ENCODE peak calls at places on chromosomes 6 and 20, in five cellular contexts. K is CD4-positive, alpha-beta T cell; Q is HepG2; P is esophagus squamous epithelium; O is cardiac muscle cell. W is an unnamed sample.

GRCh38 chr6:108689279-108690161 is 128.8 kb downstream of the FOXO3 start:
- DNase-seq in K (no peak), Q (no peak), P (no peak), O (peak; percentile 98), W (no peak)

GRCh38 chr20:55360895-55361294 is 644.4 kb downstream of the CBLN4 start:
- DNase-seq in K (no peak), Q (no peak), P (no peak), O (no peak), W (no peak)

GRCh38 chr6:140849441-140849840 is 1283.3 kb upstream of the GJE1 start:
- DNase-seq in K (no peak), Q (no peak), P (no peak), O (peak; percentile 45), W (no peak)

GRCh38 chr6:130681028-130681427 is 146.2 kb upstream of the SMLR1 start:
- DNase-seq in K (no peak), Q (no peak), P (no peak), O (peak; percentile 73), W (no peak)

GRCh38 chr20:5654557-5654956 is 95.6 kb upstream of the SHLD1 start:
- DNase-seq in K (no peak), Q (peak; percentile 93), P (no peak), O (peak; percentile 87), W (no peak)

GRCh38 chr6:151493495-151494234 is at the start of gene CCDC170:
- DNase-seq in K (no peak), Q (peak; percentile 61), P (no peak), O (peak; percentile 16), W (no peak)

GRCh38 chr6:149032599-149033405 is 284.7 kb upstream of the TAB2 start:
- DNase-seq in K (no peak), Q (peak; percentile 98), P (no peak), O (peak; percentile 94), W (no peak)

GRCh38 chr6:101683884-101684283 is 290.4 kb downstream of the GRIK2 start:
- DNase-seq in K (no peak), Q (no peak), P (no peak), O (peak; percentile 59), W (no peak)

GRCh38 chr6:21997414-21998037 is 299.3 kb downstream of the PRL start:
- DNase-seq in K (no peak), Q (no peak), P (no peak), O (no peak), W (no peak)

GRCh38 chr20:39767352-39767751 is 805.2 kb downstream of the DHX35 start:
- DNase-seq in K (no peak), Q (no peak), P (no peak), O (no peak), W (no peak)

GRCh38 chr20:15742076-15742475 is 831.2 kb downstream of the KIF16B start:
- DNase-seq in K (no peak), Q (no peak), P (no peak), O (no peak), W (no peak)

GRCh38 chr20:23361108-23361650 is 803 bp upstream of the GZF1 start:
- DNase-seq in K (no peak), Q (peak; percentile 74), P (no peak), O (peak; percentile 42), W (no peak)

GRCh38 chr20:45828589-45828988 is 1.5 kb upstream of the TNNC2 start:
- DNase-seq in K (no peak), Q (no peak), P (no peak), O (no peak), W (no peak)

GRCh38 chr6:11144393-11144829 is 32.9 kb upstream of the ERVFRD-1 start:
- DNase-seq in K (peak; percentile 74), Q (peak; percentile 77), P (peak; percentile 2), O (peak; percentile 80), W (peak; percentile 52)

GRCh38 chr20:38617011-38617829 is 15.6 kb downstream of the ARHGAP40 start:
- DNase-seq in K (no peak), Q (peak; percentile 33), P (no peak), O (peak; percentile 11), W (no peak)

GRCh38 chr6:125188594-125189203 is 35.1 kb downstream of the TPD52L1 start:
- DNase-seq in K (no peak), Q (no peak), P (no peak), O (no peak), W (no peak)
- H3K27ac ChIP-seq in K (no peak overlapping the region), Q (no peak overlapping the region), P (peak overlapping the region; percentile 67), O (peak overlapping the region; percentile 61), W (no peak overlapping the region)

DNA sequence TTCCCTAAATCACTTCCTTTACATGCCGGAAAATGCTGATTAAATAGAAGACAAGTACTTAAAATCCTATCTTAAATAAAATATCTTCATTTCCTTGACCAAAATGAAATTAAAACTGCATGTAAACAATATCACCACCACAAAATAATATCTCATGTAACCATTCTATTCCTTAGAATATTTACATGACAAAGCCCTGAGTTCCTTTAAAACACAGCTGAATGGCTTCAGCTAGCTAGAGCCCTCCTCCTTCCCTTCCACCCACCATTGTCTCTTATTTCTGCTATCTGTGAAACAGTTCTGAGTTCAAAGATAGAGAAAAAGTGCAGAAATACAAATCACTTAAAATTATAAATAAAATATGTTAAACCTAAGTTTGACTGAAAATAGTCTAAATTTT is 103.1 kb downstream of the HIVEP2 start:
- DNase-seq in K (no peak), Q (no peak), P (no peak), O (no peak), W (no peak)
- H3K27ac ChIP-seq in K (peak overlapping the region; percentile 93), Q (no peak overlapping the region), P (peak overlapping the region; percentile 82), O (no peak overlapping the region), W (no peak overlapping the region)

GRCh38 chr6:3610206-3610605 is 141.3 kb downstream of the PXDC1 start:
- DNase-seq in K (no peak), Q (no peak), P (no peak), O (peak; percentile 5), W (no peak)
- H3K27ac ChIP-seq in K (no peak overlapping the region), Q (no peak overlapping the region), P (no peak overlapping the region), O (no peak overlapping the region), W (peak overlapping the region; percentile 17)

GRCh38 chr6:3077430-3077829 is 9.1 kb downstream of the RIPK1 start:
- DNase-seq in K (no peak), Q (no peak), P (no peak), O (no peak), W (no peak)
- H3K27ac ChIP-seq in K (no peak overlapping the region), Q (no peak overlapping the region), P (no peak overlapping the region), O (no peak overlapping the region), W (no peak overlapping the region)

GRCh38 chr6:56521988-56522387 is 120.7 kb downstream of the DST start:
- DNase-seq in K (no peak), Q (no peak), P (no peak), O (no peak), W (no peak)
- H3K27ac ChIP-seq in K (no peak overlapping the region), Q (peak overlapping the region; percentile 4), P (peak overlapping the region; percentile 53), O (no peak overlapping the region), W (no peak overlapping the region)

GRCh38 chr20:64055396-64055892 is 6.0 kb upstream of the SOX18 start:
- DNase-seq in K (no peak), Q (no peak), P (no peak), O (no peak), W (no peak)
- H3K27ac ChIP-seq in K (no peak overlapping the region), Q (peak overlapping the region; percentile 77), P (peak overlapping the region; percentile 24), O (no peak overlapping the region), W (no peak overlapping the region)

GRCh38 chr6:37137201-37137880 is 32.6 kb upstream of the PIM1 start:
- DNase-seq in K (no peak), Q (peak; percentile 93), P (no peak), O (peak; percentile 98), W (no peak)
- H3K27ac ChIP-seq in K (no peak overlapping the region), Q (peak overlapping the region; percentile 92), P (peak overlapping the region; percentile 86), O (peak overlapping the region; percentile 96), W (no peak overlapping the region)

GRCh38 chr6:2047855-2048254 is 197.6 kb downstream of the GMDS start:
- DNase-seq in K (no peak), Q (no peak), P (no peak), O (peak; percentile 25), W (no peak)
- H3K27ac ChIP-seq in K (no peak overlapping the region), Q (no peak overlapping the region), P (no peak overlapping the region), O (no peak overlapping the region), W (no peak overlapping the region)

GRCh38 chr6:41564448-41565142 is 18.4 kb downstream of the FOXP4 start:
- DNase-seq in K (no peak), Q (no peak), P (no peak), O (no peak), W (no peak)

GRCh38 chr6:41561931-41562632 is 15.9 kb downstream of the FOXP4 start:
- DNase-seq in K (no peak), Q (no peak), P (no peak), O (no peak), W (no peak)

GRCh38 chr6:41562633-41562975 is 16.4 kb downstream of the FOXP4 start:
- DNase-seq in K (no peak), Q (no peak), P (no peak), O (no peak), W (no peak)

GRCh38 chr6:41561386-41561785 is 15.2 kb downstream of the FOXP4 start:
- DNase-seq in K (no peak), Q (no peak), P (no peak), O (no peak), W (no peak)

GRCh38 chr6:41563060-41563776 is 17.0 kb downstream of the FOXP4 start:
- DNase-seq in K (no peak), Q (no peak), P (no peak), O (no peak), W (no peak)
- H3K27ac ChIP-seq in K (no peak overlapping the region), Q (no peak overlapping the region), P (no peak overlapping the region), O (no peak overlapping the region), W (no peak overlapping the region)

DNA sequence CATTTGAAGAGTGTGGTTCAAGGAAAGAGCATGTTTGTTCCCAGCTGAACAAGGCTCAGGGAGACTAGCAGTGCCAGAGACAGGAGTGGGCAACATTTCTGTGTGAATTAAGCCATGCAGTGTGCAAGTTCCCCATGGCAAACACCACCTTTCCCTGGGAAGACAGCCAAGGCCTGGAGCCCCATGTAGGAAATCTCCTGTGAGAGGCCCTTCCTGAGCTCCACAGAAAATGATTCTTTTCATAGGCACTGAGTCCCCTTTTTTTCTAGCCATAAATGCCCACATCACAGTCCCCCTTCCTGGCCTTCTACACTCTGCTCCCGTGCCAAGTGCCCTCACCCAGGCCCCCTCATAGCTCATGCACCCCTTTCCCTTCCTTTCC is 11.8 kb upstream of the TRAM2 start:
- DNase-seq in K (no peak), Q (no peak), P (no peak), O (no peak), W (no peak)
- H3K27ac ChIP-seq in K (no peak overlapping the region), Q (peak overlapping the region; percentile 93), P (no peak overlapping the region), O (peak overlapping the region; percentile 25), W (no peak overlapping the region)